ENCODE peak calls at places on chromosomes 2 and 18, in five cellular contexts. Q is prostate gland, R is sigmoid colon, S is astrocyte of the spinal cord, G is uterus. V is an unnamed sample.
A peak's percentile ranks its signal among the peaks of the same experiment; 100 is the strongest.

GRCh38 chr2:207012461-207012860 is 73.1 kb downstream of the CPO start:
- DNase-seq in Q (no peak), R (no peak), S (no peak), G (no peak), V (no peak)

GRCh38 chr2:74849228-74849892 is 15.4 kb downstream of the HK2 start:
- DNase-seq in Q (peak; percentile 44), R (no peak), S (no peak), G (no peak), V (no peak)

GRCh38 chr18:37294951-37295350 is 270.6 kb downstream of the CELF4 start:
- DNase-seq in Q (no peak), R (no peak), S (no peak), G (no peak), V (no peak)

GRCh38 chr2:100266126-100266525 is 56.2 kb downstream of the LONRF2 start:
- DNase-seq in Q (no peak), R (no peak), S (no peak), G (no peak), V (no peak)

GRCh38 chr2:72149556-72150156 is 2.0 kb upstream of the CYP26B1 start:
- DNase-seq in Q (peak; percentile 10), R (peak; percentile 63), S (no peak), G (peak; percentile 15), V (no peak)

GRCh38 chr2:156333274-156333950 is 891 bp upstream of the NR4A2 start:
- DNase-seq in Q (no peak), R (no peak), S (peak; percentile 50), G (no peak), V (no peak)

GRCh38 chr2:229943171-229943570 is 20.9 kb downstream of the FBXO36 start:
- DNase-seq in Q (no peak), R (no peak), S (no peak), G (no peak), V (no peak)

GRCh38 chr2:120596990-120597594 is 138.6 kb upstream of the GLI2 start:
- DNase-seq in Q (no peak), R (peak; percentile 89), S (peak; percentile 56), G (peak; percentile 51), V (peak; percentile 90)

GRCh38 chr2:28621172-28622100 is 125.6 kb downstream of the PLB1 start:
- DNase-seq in Q (peak; percentile 77), R (peak; percentile 96), S (peak; percentile 98), G (peak; percentile 73), V (peak; percentile 68)

GRCh38 chr2:231545105-231545902 is 15.1 kb upstream of the NMUR1 start:
- DNase-seq in Q (no peak), R (no peak), S (peak; percentile 54), G (no peak), V (no peak)

GRCh38 chr2:28148000-28148399 is 244.7 kb upstream of the FOSL2 start:
- DNase-seq in Q (no peak), R (no peak), S (no peak), G (no peak), V (no peak)

GRCh38 chr2:1605659-1606400 is 138.5 kb downstream of the PXDN start:
- DNase-seq in Q (no peak), R (peak; percentile 49), S (peak; percentile 48), G (no peak), V (peak; percentile 73)

GRCh38 chr2:200756618-200757321 is 54.9 kb upstream of the BZW1 start:
- DNase-seq in Q (no peak), R (no peak), S (peak; percentile 87), G (no peak), V (no peak)

GRCh38 chr2:214103199-214104001 is 307.5 kb upstream of the VWC2L start:
- DNase-seq in Q (no peak), R (no peak), S (peak; percentile 4), G (no peak), V (no peak)

GRCh38 chr2:105455488-105455991 is 56.7 kb upstream of the FHL2 start:
- DNase-seq in Q (peak; percentile 90), R (no peak), S (peak; percentile 99), G (peak; percentile 25), V (peak; percentile 67)

GRCh38 chr18:55405655-55406373 is 182.2 kb downstream of the TCF4 start:
- DNase-seq in Q (peak; percentile 61), R (peak; percentile 92), S (peak; percentile 95), G (peak; percentile 84), V (peak; percentile 90)
- H3K4me3 ChIP-seq in Q (no peak overlapping the region), R (no peak overlapping the region), S (no peak overlapping the region), G (peak overlapping the region; percentile 0), V (peak overlapping the region; percentile 64)

GRCh38 chr2:70201831-70202230 is 11.0 kb upstream of the C2orf42 start:
- DNase-seq in Q (no peak), R (no peak), S (no peak), G (no peak), V (no peak)
- H3K4me3 ChIP-seq in Q (no peak overlapping the region), R (no peak overlapping the region), S (no peak overlapping the region), G (no peak overlapping the region), V (no peak overlapping the region)

GRCh38 chr2:17728210-17728609 is 25.4 kb downstream of the SMC6 start:
- DNase-seq in Q (no peak), R (no peak), S (no peak), G (no peak), V (no peak)

GRCh38 chr2:17733650-17734049 is 20.0 kb downstream of the SMC6 start:
- DNase-seq in Q (no peak), R (no peak), S (no peak), G (no peak), V (no peak)

GRCh38 chr2:17735864-17736263 is 17.7 kb downstream of the SMC6 start:
- DNase-seq in Q (no peak), R (no peak), S (no peak), G (no peak), V (no peak)

GRCh38 chr2:17729880-17730279 is 23.7 kb downstream of the SMC6 start:
- DNase-seq in Q (no peak), R (no peak), S (no peak), G (no peak), V (no peak)
- H3K4me3 ChIP-seq in Q (no peak overlapping the region), R (no peak overlapping the region), S (no peak overlapping the region), G (no peak overlapping the region), V (no peak overlapping the region)

DNA sequence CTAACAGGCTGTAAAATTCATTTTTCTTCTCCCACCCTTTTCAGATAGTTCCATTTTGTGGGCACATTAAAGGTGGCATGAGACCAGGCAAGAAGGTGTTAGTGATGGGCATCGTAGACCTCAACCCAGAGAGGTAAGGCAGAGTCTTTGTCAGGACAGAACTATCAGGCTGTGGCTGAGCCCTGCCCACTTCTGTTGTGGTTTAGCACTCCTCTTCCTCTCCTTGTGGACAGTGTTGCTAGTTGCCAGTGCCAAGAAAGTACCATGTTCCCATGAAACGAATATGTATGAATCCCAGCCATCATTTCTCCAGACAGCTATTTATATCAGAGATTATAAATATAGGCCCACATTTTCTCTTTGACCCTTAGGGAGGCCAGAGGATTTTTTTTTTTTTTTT is 1.6 kb downstream of the LGALSL start:
- DNase-seq in Q (peak; percentile 10), R (no peak), S (no peak), G (no peak), V (no peak)
- H3K4me3 ChIP-seq in Q (peak overlapping the region; percentile 88), R (peak overlapping the region; percentile 92), S (no peak overlapping the region), G (no peak overlapping the region), V (peak overlapping the region; percentile 91)

V was measured in psoas muscle.